ENCODE peak calls at places on chromosome 15, in ten cellular contexts. G is IMR-90; Y is G401; L is GM04503; C is GM19239; V is EL; A is stromal cell of bone marrow; M is Panc1; S is stimulated activated CD4-positive, alpha-beta T cell treated with anti-CD3 and anti-CD28 coated beads, Interleukin-15, amount 100 ng/mL, for 1 hour; E is upper lobe of right lung. Z is an unnamed sample.

GRCh38 chr15:40047413-40048154 is 8.6 kb upstream of the SRP14 start:
- DNase-seq in L (peak; percentile 18), G (peak; percentile 87), Y (no peak), A (no peak), E (peak; percentile 76), S (no peak), C (no peak), M (no peak), V (peak; percentile 83), Z (peak; percentile 12)

GRCh38 chr15:81839387-81839786 is 206.4 kb downstream of the MEX3B start:
- DNase-seq in M (no peak), C (no peak), L (no peak), V (no peak), G (no peak), A (no peak), Y (no peak), S (no peak), E (no peak), Z (no peak)

GRCh38 chr15:23483821-23484299 is 36.8 kb upstream of the GOLGA6L2 start:
- DNase-seq in Y (no peak), A (no peak), M (no peak), C (no peak), L (no peak), G (no peak), V (no peak), E (no peak), S (no peak), Z (no peak)

GRCh38 chr15:99123706-99124451 is 19.0 kb downstream of the SYNM start:
- DNase-seq in Y (peak; percentile 74), L (peak; percentile 88), M (no peak), S (no peak), A (peak; percentile 93), G (peak; percentile 96), V (peak; percentile 97), E (peak; percentile 82), C (no peak), Z (no peak)

GRCh38 chr15:40633178-40633577 is 39.1 kb downstream of the KNL1 start:
- DNase-seq in V (peak; percentile 50), S (no peak), Y (no peak), C (no peak), L (no peak), M (no peak), A (no peak), G (peak; percentile 64), E (no peak), Z (no peak)

GRCh38 chr15:70608156-70608555 is 155.2 kb downstream of the UACA start:
- DNase-seq in Y (no peak), E (no peak), A (no peak), C (no peak), L (no peak), M (no peak), G (peak; percentile 44), V (no peak), S (no peak), Z (no peak)

GRCh38 chr15:39172380-39173281 is 408.2 kb upstream of the THBS1 start:
- DNase-seq in L (no peak), E (no peak), S (no peak), M (no peak), Y (no peak), V (peak; percentile 82), G (peak; percentile 79), C (no peak), A (no peak), Z (no peak)

GRCh38 chr15:50143255-50143860 is 24.3 kb upstream of the ATP8B4 start:
- DNase-seq in E (no peak), A (no peak), L (no peak), V (no peak), G (no peak), M (no peak), S (no peak), C (no peak), Y (no peak), Z (no peak)

GRCh38 chr15:90845201-90845949 is 23.0 kb upstream of the FURIN start:
- DNase-seq in S (no peak), V (peak; percentile 86), M (peak; percentile 54), L (peak; percentile 72), Y (no peak), G (peak; percentile 97), C (no peak), E (no peak), A (peak; percentile 85), Z (no peak)

GRCh38 chr15:90221251-90221900 is 12.4 kb downstream of the CIB1 start:
- DNase-seq in V (peak; percentile 74), C (peak; percentile 65), G (peak; percentile 86), M (no peak), Y (peak; percentile 66), S (no peak), A (peak; percentile 86), E (peak; percentile 82), L (peak; percentile 44), Z (no peak)

GRCh38 chr15:71093089-71094024 is 21.9 kb upstream of the THSD4 start:
- DNase-seq in C (no peak), L (no peak), Y (no peak), S (no peak), M (no peak), V (peak; percentile 87), A (peak; percentile 70), E (no peak), G (peak; percentile 82), Z (no peak)

GRCh38 chr15:31338879-31339557 is 12.4 kb downstream of the KLF13 start:
- DNase-seq in Y (peak; percentile 48), E (peak; percentile 85), V (peak; percentile 59), S (no peak), G (peak; percentile 79), A (peak; percentile 83), M (no peak), C (peak; percentile 38), L (peak; percentile 81), Z (no peak)

GRCh38 chr15:64895285-64896065 is 16.2 kb upstream of the ANKDD1A start:
- DNase-seq in G (peak; percentile 65), C (peak; percentile 53), V (peak; percentile 63), A (no peak), E (no peak), M (no peak), L (no peak), S (peak; percentile 16), Y (no peak), Z (peak; percentile 27)

GRCh38 chr15:89533861-89534544 is 37.6 kb upstream of the RHCG start:
- DNase-seq in V (peak; percentile 17), A (no peak), S (no peak), C (no peak), E (no peak), L (peak; percentile 11), Y (no peak), G (no peak), M (no peak), Z (no peak)

GRCh38 chr15:65365229-65365628 is 12.6 kb downstream of the IGDCC3 start:
- DNase-seq in Y (no peak), M (no peak), E (no peak), A (no peak), C (no peak), L (no peak), S (no peak), G (no peak), V (peak; percentile 27), Z (no peak)

GRCh38 chr15:57485869-57486268 is 105.8 kb upstream of the MYZAP start:
- DNase-seq in M (peak; percentile 74), S (no peak), G (peak; percentile 83), C (no peak), L (peak; percentile 45), E (peak; percentile 80), A (peak; percentile 40), V (peak; percentile 96), Y (no peak), Z (no peak)

GRCh38 chr15:89813381-89814111 is 1.1 kb downstream of the ANPEP start:
- DNase-seq in S (no peak), G (no peak), Y (no peak), E (no peak), V (no peak), L (no peak), M (no peak), A (no peak), C (no peak), Z (no peak)

GRCh38 chr15:72169921-72170611 is 27.5 kb downstream of the GRAMD2A start:
- DNase-seq in Y (no peak), C (no peak), G (no peak), V (no peak), L (no peak), A (no peak), S (no peak), E (peak; percentile 45), M (no peak), Z (no peak)

GRCh38 chr15:63392355-63393009 is 10.8 kb upstream of the CA12 start:
- DNase-seq in Y (no peak), L (no peak), E (no peak), G (no peak), V (no peak), S (no peak), M (no peak), A (no peak), C (no peak), Z (no peak)

GRCh38 chr15:35885870-35886269 is 339.9 kb upstream of the DPH6 start:
- DNase-seq in M (no peak), S (no peak), A (no peak), V (no peak), G (no peak), Y (no peak), C (no peak), E (no peak), L (no peak), Z (no peak)

GRCh38 chr15:82585072-82585471 is 44.8 kb upstream of the RPS17 start:
- DNase-seq in E (no peak), C (no peak), V (peak; percentile 13), Y (no peak), M (no peak), S (no peak), A (no peak), G (peak; percentile 45), L (peak; percentile 31), Z (no peak)

GRCh38 chr15:31147943-31148621 is 46.6 kb upstream of the TRPM1 start:
- DNase-seq in Y (no peak), C (no peak), E (no peak), A (no peak), L (no peak), V (no peak), M (no peak), S (no peak), G (no peak), Z (no peak)

GRCh38 chr15:99129644-99130043 is 24.8 kb downstream of the SYNM start:
- DNase-seq in C (no peak), S (no peak), E (no peak), M (no peak), V (no peak), G (no peak), Y (no peak), A (no peak), L (no peak), Z (no peak)

GRCh38 chr15:31301687-31301990 is 25.0 kb upstream of the KLF13 start:
- DNase-seq in A (no peak), V (no peak), E (no peak), G (no peak), Y (no peak), S (no peak), C (no peak), L (no peak), M (no peak), Z (no peak)

GRCh38 chr15:62474771-62475124 is 309.7 kb upstream of the C2CD4B start:
- DNase-seq in V (peak; percentile 29), M (no peak), S (no peak), E (no peak), C (no peak), Y (no peak), G (peak; percentile 34), L (no peak), A (no peak), Z (no peak)

GRCh38 chr15:99514306-99514705 is 51.5 kb upstream of the MEF2A start:
- DNase-seq in V (no peak), E (no peak), M (no peak), S (no peak), A (no peak), C (no peak), Y (no peak), L (no peak), G (no peak), Z (no peak)

GRCh38 chr15:70062321-70062956 is 35.3 kb downstream of the TLE3 start:
- DNase-seq in S (no peak), V (peak; percentile 93), G (peak; percentile 90), M (no peak), E (peak; percentile 63), A (peak; percentile 70), C (no peak), Y (peak; percentile 32), L (peak; percentile 90), Z (no peak)

Z was measured in effector memory CD8-positive, alpha-beta T cell.